ENCODE peak calls at places on chromosome 10, in nine cellular contexts. B is transverse colon, V is GM12891, S is stomach, F is HCT116, C is breast epithelium, G is GM12878, Q is upper lobe of left lung, O is HepG2. E is an unnamed sample.

GRCh38 chr10:92291921-92292860 is 1.2 kb downstream of the MARCHF5 start:
- DNase-seq in B (peak), V (no peak), S (peak), F (peak), C (no peak), G (peak), Q (no peak), O (peak), E (peak)

GRCh38 chr10:6589287-6590094 is 9.4 kb upstream of the PRKCQ start:
- DNase-seq in B (no peak), V (no peak), S (no peak), F (no peak), C (no peak), G (no peak), Q (no peak), O (no peak), E (no peak)

GRCh38 chr10:80196270-80196949 is 8.9 kb downstream of the ANXA11 start:
- DNase-seq in B (peak), V (no peak), S (peak), F (peak), C (no peak), G (peak), Q (peak), O (peak), E (no peak)

GRCh38 chr10:12412671-12413368 is 63.5 kb downstream of the CAMK1D start:
- DNase-seq in B (no peak), V (no peak), S (no peak), F (no peak), C (no peak), G (no peak), Q (no peak), O (no peak), E (no peak)

GRCh38 chr10:33661580-33662269 is 327.3 kb upstream of the NRP1 start:
- DNase-seq in B (peak), V (no peak), S (peak), F (no peak), C (peak), G (no peak), Q (peak), O (peak), E (no peak)

GRCh38 chr10:34624323-34625153 is 190.6 kb downstream of the PARD3 start:
- DNase-seq in B (no peak), V (no peak), S (no peak), F (no peak), C (no peak), G (no peak), Q (peak), O (peak), E (no peak)

GRCh38 chr10:31099664-31100063 is 68.0 kb upstream of the ZNF438 start:
- DNase-seq in B (peak), V (no peak), S (peak), F (peak), C (no peak), G (no peak), Q (no peak), O (peak), E (no peak)

GRCh38 chr10:88157981-88158465 is 294.6 kb downstream of the PTEN start:
- DNase-seq in B (no peak), V (no peak), S (no peak), F (no peak), C (no peak), G (no peak), Q (no peak), O (no peak), E (no peak)

GRCh38 chr10:71396714-71397339 is at the start of gene CDH23:
- DNase-seq in B (peak), V (peak), S (peak), F (no peak), C (no peak), G (no peak), Q (peak), O (no peak), E (no peak)

GRCh38 chr10:99872367-99873162 is 90.1 kb downstream of the ABCC2 start:
- DNase-seq in B (no peak), V (no peak), S (no peak), F (no peak), C (no peak), G (no peak), Q (no peak), O (peak), E (no peak)

GRCh38 chr10:111455776-111456426 is 379.1 kb downstream of the ADRA2A start:
- DNase-seq in B (no peak), V (no peak), S (no peak), F (no peak), C (no peak), G (no peak), Q (no peak), O (no peak), E (no peak)

GRCh38 chr10:128084991-128085390 is 41.2 kb downstream of the MKI67 start:
- DNase-seq in B (no peak), V (no peak), S (no peak), F (no peak), C (no peak), G (no peak), Q (no peak), O (no peak), E (no peak)

GRCh38 chr10:79203014-79203675 is 134.4 kb downstream of the ZMIZ1 start:
- DNase-seq in B (no peak), V (no peak), S (no peak), F (no peak), C (no peak), G (no peak), Q (no peak), O (no peak), E (no peak)

GRCh38 chr10:116690356-116691078 is 51.8 kb downstream of the HSPA12A start:
- DNase-seq in B (no peak), V (no peak), S (no peak), F (no peak), C (no peak), G (no peak), Q (no peak), O (no peak), E (no peak)

GRCh38 chr10:47035447-47036337 is 124.5 kb downstream of the PTPN20 start:
- DNase-seq in B (no peak), V (no peak), S (no peak), F (no peak), C (no peak), G (no peak), Q (no peak), O (no peak), E (no peak)

GRCh38 chr10:79407811-79408795 is 37.3 kb downstream of the ZCCHC24 start:
- DNase-seq in B (peak), V (no peak), S (peak), F (no peak), C (peak), G (no peak), Q (no peak), O (no peak), E (no peak)

GRCh38 chr10:96371356-96371755 is 12.6 kb upstream of the OPALIN start:
- DNase-seq in B (no peak), V (no peak), S (no peak), F (no peak), C (no peak), G (no peak), Q (peak), O (no peak), E (no peak)

GRCh38 chr10:47027108-47027811 is 116.0 kb downstream of the PTPN20 start:
- DNase-seq in B (peak), V (no peak), S (peak), F (no peak), C (peak), G (no peak), Q (no peak), O (no peak), E (no peak)

GRCh38 chr10:112826018-112826697 is 123.9 kb upstream of the TCF7L2 start:
- DNase-seq in B (no peak), V (no peak), S (no peak), F (no peak), C (no peak), G (no peak), Q (no peak), O (no peak), E (no peak)

GRCh38 chr10:50551894-50552293 is 71.9 kb downstream of the SGMS1 start:
- DNase-seq in B (no peak), V (no peak), S (no peak), F (no peak), C (no peak), G (no peak), Q (no peak), O (no peak), E (no peak)

GRCh38 chr10:11986593-11987216 is 55.9 kb downstream of the UPF2 start:
- DNase-seq in B (peak), V (peak), S (peak), F (peak), C (peak), G (peak), Q (no peak), O (peak), E (no peak)

GRCh38 chr10:23099816-23100215 is 4.4 kb downstream of the MSRB2 start:
- DNase-seq in B (no peak), V (no peak), S (no peak), F (no peak), C (no peak), G (no peak), Q (no peak), O (peak), E (no peak)

GRCh38 chr10:64036306-64036930 is 515.2 kb downstream of the REEP3 start:
- DNase-seq in B (no peak), V (no peak), S (no peak), F (no peak), C (no peak), G (no peak), Q (no peak), O (no peak), E (no peak)

GRCh38 chr10:27252267-27253000 is 11.8 kb upstream of the ACBD5 start:
- DNase-seq in B (peak), V (peak), S (peak), F (no peak), C (peak), G (peak), Q (peak), O (no peak), E (peak)

GRCh38 chr10:26211781-26212444 is 4.7 kb upstream of the GAD2 start:
- DNase-seq in B (no peak), V (no peak), S (no peak), F (no peak), C (no peak), G (no peak), Q (peak), O (no peak), E (no peak)

GRCh38 chr10:131980757-131981428 is 830 bp downstream of the BNIP3 start:
- DNase-seq in B (no peak), V (no peak), S (no peak), F (no peak), C (peak), G (no peak), Q (peak), O (peak), E (no peak)

GRCh38 chr10:101783736-101784118 is 481 bp upstream of the NPM3 start:
- DNase-seq in B (no peak), V (no peak), S (no peak), F (no peak), C (no peak), G (no peak), Q (no peak), O (no peak), E (no peak)

GRCh38 chr10:30688456-30688855 is 58.9 kb upstream of the LYZL2 start:
- DNase-seq in B (no peak), V (no peak), S (no peak), F (no peak), C (no peak), G (no peak), Q (no peak), O (no peak), E (no peak)

GRCh38 chr10:101771380-101771779 is 4.5 kb downstream of the FGF8 start:
- DNase-seq in B (no peak), V (no peak), S (peak), F (no peak), C (no peak), G (no peak), Q (no peak), O (no peak), E (no peak)

GRCh38 chr10:33094263-33095051 is 136.4 kb upstream of the ITGB1 start:
- DNase-seq in B (no peak), V (no peak), S (no peak), F (no peak), C (no peak), G (no peak), Q (peak), O (no peak), E (no peak)

GRCh38 chr10:80493482-80494021 is 39.4 kb downstream of the TSPAN14 start:
- DNase-seq in B (no peak), V (no peak), S (peak), F (no peak), C (no peak), G (no peak), Q (no peak), O (peak), E (no peak)

GRCh38 chr10:47077941-47078340 is 166.7 kb downstream of the PTPN20 start:
- DNase-seq in B (no peak), V (no peak), S (no peak), F (no peak), C (no peak), G (no peak), Q (no peak), O (no peak), E (no peak)

GRCh38 chr10:49323171-49323895 is 24.4 kb downstream of the C10orf71 start:
- DNase-seq in B (no peak), V (no peak), S (peak), F (no peak), C (no peak), G (no peak), Q (no peak), O (no peak), E (no peak)

GRCh38 chr10:100705139-100705538 is 40.2 kb upstream of the PAX2 start:
- DNase-seq in B (no peak), V (no peak), S (no peak), F (peak), C (no peak), G (no peak), Q (no peak), O (no peak), E (no peak)

GRCh38 chr10:117511601-117512390 is 30.8 kb upstream of the EMX2 start:
- DNase-seq in B (no peak), V (no peak), S (no peak), F (no peak), C (no peak), G (no peak), Q (peak), O (no peak), E (no peak)

GRCh38 chr10:15595260-15595659 is 124.5 kb downstream of the ITGA8 start:
- DNase-seq in B (no peak), V (no peak), S (no peak), F (no peak), C (no peak), G (no peak), Q (no peak), O (no peak), E (no peak)

GRCh38 chr10:44879531-44879899 is 31.6 kb upstream of the TMEM72 start:
- DNase-seq in B (no peak), V (no peak), S (no peak), F (no peak), C (no peak), G (no peak), Q (no peak), O (no peak), E (no peak)

GRCh38 chr10:44882146-44882720 is 28.9 kb upstream of the TMEM72 start:
- DNase-seq in B (no peak), V (no peak), S (peak), F (no peak), C (no peak), G (no peak), Q (no peak), O (no peak), E (no peak)

GRCh38 chr10:44881639-44882038 is 29.5 kb upstream of the TMEM72 start:
- DNase-seq in B (no peak), V (no peak), S (no peak), F (no peak), C (no peak), G (no peak), Q (no peak), O (no peak), E (no peak)

GRCh38 chr10:44878704-44879530 is 32.2 kb upstream of the TMEM72 start:
- DNase-seq in B (peak), V (peak), S (peak), F (no peak), C (peak), G (no peak), Q (peak), O (peak), E (peak)

GRCh38 chr10:44880090-44880715 is 30.9 kb upstream of the TMEM72 start:
- DNase-seq in B (no peak), V (no peak), S (no peak), F (no peak), C (no peak), G (no peak), Q (peak), O (no peak), E (no peak)
- TF ChIP-seq POLR2A in B (no peak), V (no peak), S (no peak), F (no peak), C (no peak), G (no peak), Q (no peak), O (no peak), E (no peak)

GRCh38 chr10:58951087-58951486 is 225.4 kb upstream of the PHYHIPL start:
- DNase-seq in B (no peak), V (no peak), S (no peak), F (no peak), C (no peak), G (no peak), Q (no peak), O (peak), E (no peak)

GRCh38 chr10:58951750-58952149 is 224.7 kb upstream of the PHYHIPL start:
- DNase-seq in B (no peak), V (no peak), S (no peak), F (no peak), C (no peak), G (no peak), Q (no peak), O (no peak), E (no peak)

GRCh38 chr10:58952747-58953466 is 223.5 kb upstream of the PHYHIPL start:
- DNase-seq in B (peak), V (no peak), S (peak), F (peak), C (no peak), G (peak), Q (no peak), O (peak), E (no peak)

GRCh38 chr10:58950618-58951017 is 225.8 kb upstream of the PHYHIPL start:
- DNase-seq in B (no peak), V (no peak), S (no peak), F (peak), C (no peak), G (no peak), Q (no peak), O (peak), E (no peak)

GRCh38 chr10:58952162-58952561 is 224.3 kb upstream of the PHYHIPL start:
- DNase-seq in B (no peak), V (no peak), S (no peak), F (no peak), C (no peak), G (no peak), Q (no peak), O (no peak), E (no peak)
- TF ChIP-seq POLR2AphosphoS5 in B (peak), V (no peak), S (no peak), F (no peak), C (peak), G (no peak), Q (no peak), O (no peak), E (no peak)

GRCh38 chr10:133526957-133527588 is at the start of gene CYP2E1:
- DNase-seq in B (no peak), V (no peak), S (no peak), F (no peak), C (no peak), G (no peak), Q (peak), O (no peak), E (no peak)
- TF ChIP-seq POLR2A in B (no peak), V (no peak), S (no peak), F (no peak), C (no peak), G (no peak), Q (no peak), O (no peak), E (no peak)

DNA sequence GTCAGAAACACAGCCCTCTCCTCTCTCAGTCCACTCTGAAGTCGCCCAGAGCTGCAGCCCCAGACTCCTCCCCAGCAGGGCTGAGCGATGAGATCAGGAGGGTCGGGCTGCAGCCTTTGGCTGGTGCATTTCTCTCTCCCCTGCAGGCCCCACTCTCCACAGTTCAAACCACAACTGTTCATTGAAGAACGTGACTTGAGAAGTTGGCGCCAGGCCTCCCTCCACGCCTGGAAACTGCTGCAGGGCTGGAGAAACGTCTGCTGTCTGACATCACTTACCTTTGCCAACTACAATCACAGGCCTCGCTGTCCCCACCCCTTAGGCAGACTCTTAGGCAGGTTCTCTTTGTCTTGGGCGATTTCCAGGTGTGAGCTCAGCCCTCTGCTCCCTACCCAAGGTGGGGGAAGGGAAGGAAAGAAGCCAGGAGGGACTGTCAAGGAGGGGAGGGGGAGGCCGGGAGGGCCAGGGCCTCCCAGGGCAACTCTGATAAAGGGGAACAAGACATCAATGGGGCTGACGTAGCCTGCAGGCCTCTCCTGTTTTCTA is 32.8 kb downstream of the CALML5 start:
- DNase-seq in B (peak), V (no peak), S (peak), F (no peak), C (peak), G (no peak), Q (no peak), O (peak), E (no peak)
- TF ChIP-seq POLR2AphosphoS5 in B (peak), V (no peak), S (no peak), F (no peak), C (peak), G (no peak), Q (peak), O (no peak), E (no peak)

GRCh38 chr10:121498071-121498470 is 100.2 kb downstream of the FGFR2 start:
- DNase-seq in B (no peak), V (no peak), S (no peak), F (no peak), C (no peak), G (no peak), Q (no peak), O (no peak), E (no peak)

GRCh38 chr10:121497513-121497912 is 100.7 kb downstream of the FGFR2 start:
- DNase-seq in B (peak), V (no peak), S (no peak), F (no peak), C (no peak), G (no peak), Q (no peak), O (no peak), E (no peak)

GRCh38 chr10:121495719-121496118 is 102.5 kb downstream of the FGFR2 start:
- DNase-seq in B (no peak), V (no peak), S (no peak), F (no peak), C (no peak), G (no peak), Q (no peak), O (no peak), E (no peak)

GRCh38 chr10:121490906-121491519 is 107.2 kb downstream of the FGFR2 start:
- DNase-seq in B (peak), V (no peak), S (no peak), F (no peak), C (no peak), G (no peak), Q (peak), O (no peak), E (no peak)

DNA sequence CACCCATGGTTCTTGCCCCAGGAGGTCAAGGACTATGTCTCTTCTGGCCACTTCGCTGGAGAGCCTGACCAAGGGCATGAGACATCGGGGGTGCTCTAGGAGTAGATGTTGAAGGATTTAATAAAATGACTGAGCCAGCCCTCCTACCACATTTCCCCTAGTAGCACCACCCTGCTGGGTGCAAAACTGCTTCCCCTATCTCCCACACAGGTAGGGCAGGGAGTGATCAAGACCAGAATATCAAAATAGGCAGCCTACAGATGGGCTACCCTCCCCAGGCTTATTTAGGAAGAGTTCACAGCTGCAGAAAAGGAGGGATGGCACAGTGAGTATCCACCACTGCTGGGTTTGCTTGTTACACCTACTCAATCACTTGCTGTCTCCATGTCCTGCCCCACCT is 103.9 kb downstream of the FGFR2 start:
- DNase-seq in B (no peak), V (no peak), S (no peak), F (no peak), C (no peak), G (no peak), Q (no peak), O (no peak), E (no peak)
- TF ChIP-seq POLR2A in B (no peak), V (no peak), S (no peak), F (no peak), C (no peak), G (no peak), Q (no peak), O (no peak), E (no peak)

DNA sequence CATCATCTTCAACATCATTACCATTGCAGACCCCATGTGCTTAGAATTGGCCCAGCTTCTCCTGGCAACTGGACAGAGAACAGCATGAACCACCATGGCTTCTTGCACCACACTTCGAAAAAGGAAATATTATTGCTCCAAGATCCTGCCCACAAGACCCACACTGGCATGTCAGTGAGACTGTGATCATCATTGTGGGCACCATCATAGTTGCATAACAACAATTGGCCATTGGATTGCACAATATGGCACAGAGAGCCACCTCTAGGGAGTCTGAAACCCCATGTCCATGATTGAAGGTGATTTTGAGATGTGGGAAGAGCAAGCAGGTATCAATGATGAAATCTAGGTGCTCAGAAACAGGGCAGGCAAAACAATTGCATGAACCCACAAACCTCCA is 918.9 kb downstream of the GRID1 start:
- DNase-seq in B (no peak), V (no peak), S (no peak), F (no peak), C (no peak), G (no peak), Q (no peak), O (no peak), E (no peak)
- TF ChIP-seq POLR2AphosphoS5 in B (no peak), V (no peak), S (no peak), F (no peak), C (no peak), G (no peak), Q (no peak), O (no peak), E (no peak)

GRCh38 chr10:121811386-121811785 is 116.4 kb downstream of the ATE1 start:
- DNase-seq in B (no peak), V (no peak), S (no peak), F (no peak), C (no peak), G (no peak), Q (no peak), O (no peak), E (no peak)
- TF ChIP-seq POLR2A in B (no peak), V (no peak), S (no peak), F (no peak), C (no peak), G (no peak), Q (no peak), O (no peak), E (no peak)

E was measured in GM12892.